ENCODE peak calls at places on chromosomes 13 and 19, in six cellular contexts. J, E, W, U, R and M are unnamed samples.

GRCh38 chr13:53336441-53337160 is 308.0 kb downstream of the OLFM4 start:
- DNase-seq in J (no peak), E (no peak), W (no peak), U (no peak), R (no peak), M (no peak)

GRCh38 chr19:2456301-2456570 is 523 bp downstream of the LMNB2 start:
- DNase-seq in J (no peak), E (no peak), W (no peak), U (no peak), R (no peak), M (no peak)

GRCh38 chr13:74761794-74762193 is 627.6 kb upstream of the KLF12 start:
- DNase-seq in J (no peak), E (no peak), W (no peak), U (no peak), R (no peak), M (no peak)

GRCh38 chr13:25756916-25757315 is 294.9 kb downstream of the SHISA2 start:
- DNase-seq in J (no peak), E (no peak), W (no peak), U (no peak), R (no peak), M (no peak)

GRCh38 chr13:78428646-78429045 is 174.7 kb downstream of the POU4F1 start:
- DNase-seq in J (no peak), E (no peak), W (no peak), U (no peak), R (no peak), M (no peak)

GRCh38 chr13:30020726-30021312 is 170.4 kb upstream of the UBL3 start:
- DNase-seq in J (no peak), E (no peak), W (no peak), U (no peak), R (no peak), M (no peak)

GRCh38 chr19:11848200-11848593 is 329 bp upstream of the ZNF439 start:
- DNase-seq in J (no peak), E (no peak), W (no peak), U (no peak), R (no peak), M (no peak)

GRCh38 chr13:80131204-80131603 is 209.7 kb downstream of the SPRY2 start:
- DNase-seq in J (no peak), E (no peak), W (no peak), U (no peak), R (no peak), M (no peak)

GRCh38 chr13:95709101-95709500 is 32.2 kb downstream of the DNAJC3 start:
- DNase-seq in J (no peak), E (no peak), W (no peak), U (no peak), R (no peak), M (no peak)

GRCh38 chr13:48391257-48391656 is 21.7 kb downstream of the LPAR6 start:
- DNase-seq in J (no peak), E (no peak), W (no peak), U (no peak), R (no peak), M (no peak)

GRCh38 chr13:99281811-99282263 is 23.7 kb upstream of the GPR18 start:
- DNase-seq in J (no peak), E (no peak), W (no peak), U (no peak), R (no peak), M (no peak)

GRCh38 chr19:2274937-2275535 is 6.9 kb downstream of the PEAK3 start:
- DNase-seq in J (no peak), E (peak; percentile 84), W (peak; percentile 73), U (peak; percentile 54), R (no peak), M (no peak)

GRCh38 chr19:30815889-30816580 is 443.9 kb downstream of the ZNF536 start:
- DNase-seq in J (no peak), E (no peak), W (no peak), U (no peak), R (no peak), M (no peak)

GRCh38 chr13:70841240-70842061 is 733.2 kb upstream of the KLHL1 start:
- DNase-seq in J (no peak), E (no peak), W (no peak), U (no peak), R (no peak), M (no peak)

GRCh38 chr19:12996542-12997094 is 1.3 kb downstream of the NFIX start:
- DNase-seq in J (no peak), E (peak; percentile 81), W (peak; percentile 38), U (peak; percentile 67), R (no peak), M (no peak)

GRCh38 chr13:111006508-111007031 is 91.7 kb upstream of the ANKRD10 start:
- DNase-seq in J (no peak), E (no peak), W (no peak), U (peak; percentile 17), R (no peak), M (peak; percentile 8)

GRCh38 chr13:37540228-37540627 is 58.3 kb downstream of the POSTN start:
- DNase-seq in J (no peak), E (no peak), W (no peak), U (no peak), R (no peak), M (no peak)

GRCh38 chr19:12749938-12750521 is 1.6 kb upstream of the BEST2 start:
- DNase-seq in J (no peak), E (no peak), W (no peak), U (no peak), R (no peak), M (no peak)

GRCh38 chr19:11576186-11576585 is 1.3 kb downstream of the ACP5 start:
- DNase-seq in J (no peak), E (no peak), W (no peak), U (no peak), R (no peak), M (no peak)

GRCh38 chr13:110853235-110853721 is 61.6 kb downstream of the ANKRD10 start:
- DNase-seq in J (no peak), E (peak; percentile 47), W (no peak), U (no peak), R (no peak), M (no peak)

GRCh38 chr19:51735759-51736449 is 12.1 kb upstream of the HAS1 start:
- DNase-seq in J (no peak), E (no peak), W (no peak), U (no peak), R (no peak), M (no peak)

GRCh38 chr13:111661052-111661451 is 340.6 kb downstream of the TEX29 start:
- DNase-seq in J (no peak), E (peak; percentile 23), W (no peak), U (no peak), R (no peak), M (no peak)

GRCh38 chr13:29022968-29023367 is 202.8 kb downstream of the MTUS2 start:
- DNase-seq in J (no peak), E (no peak), W (no peak), U (no peak), R (no peak), M (no peak)

GRCh38 chr13:49635599-49636433 is 7.5 kb downstream of the ARL11 start:
- DNase-seq in J (no peak), E (peak; percentile 58), W (peak; percentile 32), U (no peak), R (peak; percentile 39), M (no peak)

GRCh38 chr13:110387451-110388140 is 80.5 kb downstream of the COL4A2 start:
- DNase-seq in J (no peak), E (peak; percentile 58), W (no peak), U (no peak), R (no peak), M (no peak)

GRCh38 chr19:7520131-7521051 is 2.0 kb upstream of the MCOLN1 start:
- DNase-seq in J (no peak), E (no peak), W (no peak), U (no peak), R (no peak), M (no peak)

GRCh38 chr19:7519411-7520130 is 2.9 kb upstream of the MCOLN1 start:
- DNase-seq in J (no peak), E (no peak), W (no peak), U (no peak), R (no peak), M (no peak)

GRCh38 chr19:7522072-7522922 is at the start of gene MCOLN1:
- DNase-seq in J (peak; percentile 90), E (peak; percentile 99), W (peak; percentile 91), U (peak; percentile 100), R (peak; percentile 91), M (peak; percentile 95)

GRCh38 chr19:7522923-7523667 is 671 bp downstream of the MCOLN1 start:
- DNase-seq in J (no peak), E (no peak), W (peak; percentile 17), U (peak; percentile 22), R (no peak), M (no peak)

GRCh38 chr19:7521551-7522071 is 813 bp upstream of the MCOLN1 start:
- DNase-seq in J (no peak), E (no peak), W (no peak), U (no peak), R (no peak), M (no peak)
- H3K4me3 ChIP-seq in J (peak overlapping the region; percentile 89), E (peak overlapping the region; percentile 38), W (peak overlapping the region; percentile 81), U (peak overlapping the region; percentile 68), R (peak overlapping the region; percentile 60), M (peak overlapping the region; percentile 75)

GRCh38 chr13:40120288-40120687 is 464.8 kb downstream of the COG6 start:
- DNase-seq in J (no peak), E (no peak), W (no peak), U (no peak), R (no peak), M (no peak)
- TF ChIP-seq ZNF274 in J (no peak), E (no peak), W (no peak), U (no peak), R (no peak), M (no peak)

GRCh38 chr19:56671613-56671994 is at the start of gene ZNF835:
- DNase-seq in J (no peak), E (peak; percentile 86), W (no peak), U (no peak), R (no peak), M (peak; percentile 96)
- H3K4me3 ChIP-seq in J (no peak within 1 kb of the TSS), E (peak within 1 kb of the TSS; percentile 92), W (no peak within 1 kb of the TSS), U (no peak within 1 kb of the TSS), R (no peak within 1 kb of the TSS), M (peak within 1 kb of the TSS; percentile 71)

GRCh38 chr19:48497728-48498575 is 13.7 kb downstream of the LMTK3 start:
- DNase-seq in J (no peak), E (no peak), W (no peak), U (no peak), R (no peak), M (no peak)
- TF ChIP-seq ZNF274 in J (no peak), E (no peak), W (no peak), U (no peak), R (no peak), M (no peak)

GRCh38 chr19:18414504-18415176 is 4.6 kb upstream of the SSBP4 start:
- DNase-seq in J (no peak), E (no peak), W (no peak), U (peak; percentile 51), R (no peak), M (no peak)
- H3K4me3 ChIP-seq in J (peak overlapping the region; percentile 92), E (no peak overlapping the region), W (peak overlapping the region; percentile 31), U (peak overlapping the region; percentile 42), R (peak overlapping the region; percentile 59), M (no peak overlapping the region)

GRCh38 chr13:76828316-76828741 is 57.9 kb downstream of the KCTD12 start:
- DNase-seq in J (no peak), E (no peak), W (no peak), U (no peak), R (no peak), M (no peak)
- TF ChIP-seq ZNF274 in J (no peak), E (no peak), W (no peak), U (no peak), R (no peak), M (no peak)